ENCODE peak calls at places on chromosomes 5 and 9, in six cellular contexts. C, V, S, I, T and F are unnamed samples.
A peak's percentile ranks its signal among the peaks of the same experiment; 100 is the strongest.

GRCh38 chr9:133510926-133511505 is 13.7 kb downstream of the MYMK start:
- DNase-seq in C (no peak), V (no peak), S (no peak), I (no peak), T (no peak), F (no peak)

GRCh38 chr9:121924700-121925099 is 168.4 kb downstream of the TTLL11 start:
- DNase-seq in C (no peak), V (no peak), S (no peak), I (no peak), T (no peak), F (no peak)

GRCh38 chr9:123604861-123605260 is 248.9 kb downstream of the CRB2 start:
- DNase-seq in C (no peak), V (no peak), S (no peak), I (no peak), T (no peak), F (no peak)

GRCh38 chr9:134434896-134435506 is 108.7 kb downstream of the RXRA start:
- DNase-seq in C (peak; percentile 97), V (peak; percentile 94), S (peak; percentile 88), I (peak; percentile 94), T (peak; percentile 98), F (peak; percentile 92)

GRCh38 chr5:44389410-44389879 is at the start of gene FGF10:
- DNase-seq in C (no peak), V (peak; percentile 55), S (no peak), I (peak; percentile 63), T (no peak), F (peak; percentile 13)

GRCh38 chr5:90037646-90038045 is 371.9 kb downstream of the CETN3 start:
- DNase-seq in C (no peak), V (no peak), S (no peak), I (no peak), T (no peak), F (peak; percentile 96)

GRCh38 chr9:15403155-15403554 is 19.5 kb upstream of the SNAPC3 start:
- DNase-seq in C (no peak), V (no peak), S (no peak), I (no peak), T (no peak), F (peak; percentile 9)

GRCh38 chr9:111937781-111938426 is 41.3 kb downstream of the UGCG start:
- DNase-seq in C (no peak), V (no peak), S (no peak), I (peak; percentile 67), T (peak; percentile 93), F (peak; percentile 56)

GRCh38 chr9:89523948-89524347 is 26.0 kb upstream of the SEMA4D start:
- DNase-seq in C (no peak), V (no peak), S (no peak), I (no peak), T (no peak), F (no peak)

GRCh38 chr9:112315905-112316304 is 17.5 kb downstream of the PTBP3 start:
- DNase-seq in C (no peak), V (no peak), S (no peak), I (no peak), T (no peak), F (no peak)

GRCh38 chr9:68427216-68427994 is 71.0 kb downstream of the PGM5 start:
- DNase-seq in C (no peak), V (no peak), S (no peak), I (no peak), T (no peak), F (no peak)

GRCh38 chr5:40615586-40616193 is 64.0 kb upstream of the PTGER4 start:
- DNase-seq in C (no peak), V (no peak), S (peak; percentile 33), I (no peak), T (no peak), F (no peak)

GRCh38 chr5:101720033-101720432 is 576.1 kb downstream of the SLCO4C1 start:
- DNase-seq in C (no peak), V (no peak), S (no peak), I (no peak), T (no peak), F (no peak)

GRCh38 chr5:68898961-68899471 is 194.8 kb upstream of the SLC30A5 start:
- DNase-seq in C (peak; percentile 9), V (peak; percentile 26), S (peak; percentile 35), I (no peak), T (no peak), F (peak; percentile 56)

GRCh38 chr9:24881361-24881760 is 335.7 kb upstream of the IZUMO3 start:
- DNase-seq in C (no peak), V (no peak), S (no peak), I (no peak), T (no peak), F (no peak)

GRCh38 chr5:177300236-177300880 is 3.2 kb downstream of the RAB24 start:
- DNase-seq in C (no peak), V (no peak), S (peak; percentile 74), I (no peak), T (peak; percentile 41), F (peak; percentile 77)

GRCh38 chr5:134149571-134150303 is 27.0 kb downstream of the SKP1 start:
- DNase-seq in C (no peak), V (no peak), S (no peak), I (no peak), T (no peak), F (no peak)

GRCh38 chr9:121675969-121676822 is 24.8 kb downstream of the DAB2IP start:
- DNase-seq in C (no peak), V (no peak), S (no peak), I (no peak), T (no peak), F (no peak)

GRCh38 chr9:82109626-82110025 is 121.1 kb downstream of the SPATA31D1 start:
- DNase-seq in C (no peak), V (peak; percentile 3), S (no peak), I (no peak), T (no peak), F (peak; percentile 18)

GRCh38 chr5:39760385-39761198 is 335.8 kb upstream of the DAB2 start:
- DNase-seq in C (no peak), V (no peak), S (peak; percentile 64), I (no peak), T (peak; percentile 90), F (peak; percentile 94)

GRCh38 chr5:43635374-43635773 is 32.4 kb downstream of the NNT start:
- DNase-seq in C (no peak), V (no peak), S (no peak), I (no peak), T (peak; percentile 52), F (peak; percentile 31)

GRCh38 chr5:134099288-134099872 is 15.1 kb upstream of the TCF7 start:
- DNase-seq in C (no peak), V (no peak), S (no peak), I (no peak), T (no peak), F (no peak)